ENCODE peak calls at places on chromosomes 7 and 10, in four cellular contexts. U is GM23338, C is HCT116, B is HL-60. L is an unnamed sample.

GRCh38 chr10:92830478-92831389 is 17.6 kb upstream of the EXOC6 start:
- DNase-seq in U (no peak), B (peak), C (no peak), L (no peak)

GRCh38 chr10:119498889-119499864 is 43.3 kb downstream of the RGS10 start:
- DNase-seq in C (no peak), B (no peak), U (no peak), L (no peak)

GRCh38 chr10:122738031-122738430 is 38.4 kb upstream of the C10orf120 start:
- DNase-seq in C (no peak), U (no peak), B (no peak), L (no peak)

GRCh38 chr7:50146692-50147091 is 53.6 kb upstream of the ZPBP start:
- DNase-seq in C (no peak), B (no peak), U (no peak), L (no peak)

GRCh38 chr7:38723327-38723726 is 92.2 kb upstream of the AMPH start:
- DNase-seq in B (no peak), C (no peak), U (no peak), L (no peak)

GRCh38 chr7:80781146-80781545 is 137.7 kb downstream of the SEMA3C start:
- DNase-seq in B (no peak), C (no peak), U (no peak), L (no peak)

GRCh38 chr7:74051193-74051592 is 23.2 kb downstream of the ELN start:
- DNase-seq in U (no peak), C (no peak), B (no peak), L (no peak)

GRCh38 chr10:29344073-29344820 is 55.4 kb downstream of the LYZL1 start:
- DNase-seq in U (peak), B (no peak), C (no peak), L (no peak)

GRCh38 chr7:20402297-20403230 is 71.9 kb downstream of the ITGB8 start:
- DNase-seq in U (peak), C (no peak), B (no peak), L (no peak)

GRCh38 chr10:101297901-101298451 is 56.0 kb upstream of the BTRC start:
- DNase-seq in B (peak), C (peak), U (peak), L (no peak)

GRCh38 chr10:102542800-102543418 is 39.1 kb downstream of the SUFU start:
- DNase-seq in B (no peak), C (no peak), U (no peak), L (no peak)

GRCh38 chr10:57657164-57657765 is 610.4 kb downstream of the IPMK start:
- DNase-seq in U (peak), C (peak), B (peak), L (no peak)

GRCh38 chr10:101725843-101726242 is 30.9 kb upstream of the FBXW4 start:
- DNase-seq in U (no peak), C (no peak), B (no peak), L (no peak)

GRCh38 chr7:142017451-142017850 is 21.8 kb downstream of the MGAM start:
- DNase-seq in U (no peak), B (no peak), C (no peak), L (no peak)
- TF ChIP-seq POLR2AphosphoS5 in U (no peak), B (no peak), C (no peak), L (no peak)

GRCh38 chr7:101669307-101669706 is 40.2 kb upstream of the MYL10 start:
- DNase-seq in C (no peak), U (peak), B (no peak), L (no peak)
- H3K27ac ChIP-seq in C (no peak), U (no peak), B (no peak), L (no peak)

DNA sequence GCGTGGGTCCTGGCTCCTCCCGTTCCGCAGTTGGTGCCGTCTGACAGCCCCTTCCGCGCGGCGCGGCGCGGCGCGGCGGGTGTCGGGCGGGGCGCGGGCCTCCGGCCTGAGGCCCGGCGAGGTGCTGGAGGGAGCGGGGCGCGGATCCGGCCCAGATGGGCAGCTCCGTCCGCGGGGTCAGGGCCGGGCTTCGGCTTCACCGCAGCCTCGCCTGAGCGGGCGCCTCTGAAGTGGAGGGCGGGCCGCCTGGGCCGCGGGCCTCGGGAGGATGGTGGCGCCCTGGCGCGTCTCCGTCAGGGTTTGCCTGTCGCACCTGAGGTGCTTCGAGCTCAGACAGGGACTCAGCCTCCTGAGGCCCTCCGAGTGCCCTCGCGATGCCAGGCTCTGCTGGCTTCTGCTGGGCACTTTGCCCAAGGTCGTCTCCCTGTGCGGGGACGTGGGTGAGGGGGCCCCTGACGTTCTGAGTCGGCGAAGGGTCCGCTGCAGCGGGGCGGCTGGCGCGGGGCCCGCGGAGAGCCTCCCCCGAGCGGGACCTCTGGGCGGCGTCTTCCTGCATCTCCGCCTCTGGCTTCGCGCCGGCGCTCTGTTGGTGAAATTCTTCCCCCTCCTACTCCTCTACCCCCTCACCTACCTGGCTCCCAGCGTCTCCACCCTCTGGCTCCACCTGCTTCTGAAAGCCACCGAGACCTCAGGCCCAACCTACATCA is 471 bp downstream of the ADCK2 start:
- DNase-seq in U (peak), C (no peak), B (peak), L (no peak)
- TF ChIP-seq POLR2AphosphoS5 in U (peak), C (peak), B (no peak), L (no peak)

GRCh38 chr7:128767475-128768110 is 8.0 kb downstream of the OPN1SW start:
- DNase-seq in C (no peak), U (no peak), B (no peak), L (no peak)
- H3K27ac ChIP-seq in C (no peak), U (no peak), B (no peak), L (no peak)

L was measured in vagina.